ENCODE peak calls at places on chromosome 3, in nine cellular contexts. H, U, Q, J, F, M, R, B and O are unnamed samples.

GRCh38 chr3:43768594-43768993 is 77.9 kb downstream of the ABHD5 start:
- DNase-seq in H (peak; percentile 58), U (peak; percentile 16), Q (no peak), J (no peak), F (peak; percentile 19), M (no peak), R (no peak), B (no peak), O (no peak)

GRCh38 chr3:71251156-71251775 is 332.3 kb downstream of the FOXP1 start:
- DNase-seq in H (peak; percentile 59), U (no peak), Q (no peak), J (no peak), F (no peak), M (no peak), R (no peak), B (no peak), O (no peak)

GRCh38 chr3:18424213-18424861 is 802 bp downstream of the SATB1 start:
- DNase-seq in H (no peak), U (peak; percentile 15), Q (peak; percentile 60), J (peak; percentile 37), F (peak; percentile 8), M (no peak), R (no peak), B (no peak), O (no peak)

GRCh38 chr3:126274735-126275734 is 82.2 kb downstream of the KLF15 start:
- DNase-seq in H (no peak), U (no peak), Q (no peak), J (no peak), F (no peak), M (no peak), R (no peak), B (no peak), O (peak; percentile 19)

GRCh38 chr3:32778389-32778788 is 39.4 kb upstream of the TRIM71 start:
- DNase-seq in H (no peak), U (no peak), Q (no peak), J (no peak), F (no peak), M (no peak), R (no peak), B (no peak), O (no peak)

GRCh38 chr3:169295126-169295525 is 368.4 kb downstream of the MECOM start:
- DNase-seq in H (peak; percentile 71), U (no peak), Q (peak; percentile 32), J (no peak), F (no peak), M (no peak), R (peak; percentile 4), B (peak; percentile 12), O (no peak)

GRCh38 chr3:187678869-187679268 is 8.7 kb upstream of the SST start:
- DNase-seq in H (peak; percentile 42), U (peak; percentile 13), Q (peak; percentile 89), J (peak; percentile 34), F (peak; percentile 17), M (no peak), R (peak; percentile 42), B (peak; percentile 14), O (peak; percentile 70)

GRCh38 chr3:71128951-71129350 is 454.6 kb downstream of the FOXP1 start:
- DNase-seq in H (peak; percentile 89), U (no peak), Q (no peak), J (no peak), F (no peak), M (no peak), R (no peak), B (no peak), O (no peak)

GRCh38 chr3:172159962-172160538 is 120.7 kb downstream of the FNDC3B start:
- DNase-seq in H (no peak), U (no peak), Q (peak; percentile 62), J (no peak), F (peak; percentile 22), M (no peak), R (no peak), B (no peak), O (no peak)

GRCh38 chr3:103796068-103796467 is 1361.3 kb downstream of the ZPLD1 start:
- DNase-seq in H (no peak), U (no peak), Q (no peak), J (no peak), F (no peak), M (no peak), R (no peak), B (no peak), O (no peak)

GRCh38 chr3:196965804-196966173 is 2.8 kb downstream of the PIGZ start:
- DNase-seq in H (no peak), U (no peak), Q (no peak), J (no peak), F (no peak), M (no peak), R (no peak), B (no peak), O (no peak)

GRCh38 chr3:116939091-116939490 is 229.5 kb downstream of the TUSC7 start:
- DNase-seq in H (no peak), U (peak; percentile 48), Q (no peak), J (no peak), F (no peak), M (no peak), R (no peak), B (no peak), O (no peak)

GRCh38 chr3:127449489-127450212 is 140.9 kb downstream of the TPRA1 start:
- DNase-seq in H (no peak), U (no peak), Q (no peak), J (no peak), F (no peak), M (peak; percentile 9), R (no peak), B (no peak), O (no peak)

GRCh38 chr3:73719877-73720276 is 95.1 kb upstream of the PDZRN3 start:
- DNase-seq in H (no peak), U (peak; percentile 54), Q (no peak), J (no peak), F (peak; percentile 33), M (no peak), R (no peak), B (no peak), O (no peak)

GRCh38 chr3:138059261-138059660 is 49.3 kb downstream of the CLDN18 start:
- DNase-seq in H (no peak), U (no peak), Q (no peak), J (no peak), F (no peak), M (no peak), R (no peak), B (no peak), O (peak; percentile 70)

GRCh38 chr3:138051946-138052802 is 42.2 kb downstream of the CLDN18 start:
- DNase-seq in H (peak; percentile 38), U (no peak), Q (peak; percentile 76), J (peak; percentile 34), F (no peak), M (no peak), R (peak; percentile 12), B (peak; percentile 10), O (no peak)

GRCh38 chr3:138049157-138049919 is 39.4 kb downstream of the CLDN18 start:
- DNase-seq in H (no peak), U (no peak), Q (peak; percentile 34), J (no peak), F (no peak), M (no peak), R (no peak), B (no peak), O (peak; percentile 81)

GRCh38 chr3:138057384-138057783 is 47.4 kb downstream of the CLDN18 start:
- DNase-seq in H (no peak), U (no peak), Q (no peak), J (no peak), F (no peak), M (no peak), R (no peak), B (no peak), O (no peak)

DNA sequence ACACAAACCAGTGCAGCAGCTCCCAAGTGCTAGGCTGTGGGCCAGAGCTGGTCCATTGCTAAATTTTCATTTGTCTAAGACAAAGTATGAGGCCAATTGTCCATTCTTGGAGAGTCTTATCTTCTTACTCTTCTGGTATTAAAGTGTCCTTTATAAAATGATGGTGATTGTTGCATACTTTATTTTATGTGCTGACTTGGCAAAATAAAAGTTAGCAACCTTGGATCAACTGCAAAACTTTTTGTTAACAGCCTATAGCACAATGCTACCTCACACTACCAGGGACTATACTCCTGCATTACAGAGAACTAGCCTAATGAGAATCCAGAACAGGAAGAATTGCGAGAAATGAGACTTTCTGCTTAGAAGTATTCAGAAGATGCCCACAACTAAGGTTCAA is 44.1 kb downstream of the CLDN18 start:
- DNase-seq in H (no peak), U (no peak), Q (no peak), J (no peak), F (no peak), M (no peak), R (no peak), B (no peak), O (no peak)
- TF ChIP-seq POLR2AphosphoS5 in H (no peak), U (no peak), Q (no peak), J (no peak), F (no peak), M (no peak), R (no peak), B (no peak), O (no peak)

GRCh38 chr3:123027292-123028232 is at the start of gene SEMA5B:
- DNase-seq in H (peak; percentile 28), U (peak; percentile 9), Q (peak; percentile 92), J (peak; percentile 85), F (no peak), M (no peak), R (no peak), B (peak; percentile 57), O (no peak)
- TF ChIP-seq POLR2AphosphoS5 in H (no peak), U (no peak), Q (peak; percentile 51), J (no peak), F (no peak), M (no peak), R (no peak), B (no peak), O (no peak)

GRCh38 chr3:153495422-153495821 is 333.4 kb downstream of the RAP2B start:
- DNase-seq in H (no peak), U (no peak), Q (no peak), J (no peak), F (no peak), M (no peak), R (no peak), B (no peak), O (no peak)
- TF ChIP-seq POLR2AphosphoS5 in H (no peak), U (no peak), Q (no peak), J (no peak), F (no peak), M (no peak), R (no peak), B (no peak), O (no peak)

DNA sequence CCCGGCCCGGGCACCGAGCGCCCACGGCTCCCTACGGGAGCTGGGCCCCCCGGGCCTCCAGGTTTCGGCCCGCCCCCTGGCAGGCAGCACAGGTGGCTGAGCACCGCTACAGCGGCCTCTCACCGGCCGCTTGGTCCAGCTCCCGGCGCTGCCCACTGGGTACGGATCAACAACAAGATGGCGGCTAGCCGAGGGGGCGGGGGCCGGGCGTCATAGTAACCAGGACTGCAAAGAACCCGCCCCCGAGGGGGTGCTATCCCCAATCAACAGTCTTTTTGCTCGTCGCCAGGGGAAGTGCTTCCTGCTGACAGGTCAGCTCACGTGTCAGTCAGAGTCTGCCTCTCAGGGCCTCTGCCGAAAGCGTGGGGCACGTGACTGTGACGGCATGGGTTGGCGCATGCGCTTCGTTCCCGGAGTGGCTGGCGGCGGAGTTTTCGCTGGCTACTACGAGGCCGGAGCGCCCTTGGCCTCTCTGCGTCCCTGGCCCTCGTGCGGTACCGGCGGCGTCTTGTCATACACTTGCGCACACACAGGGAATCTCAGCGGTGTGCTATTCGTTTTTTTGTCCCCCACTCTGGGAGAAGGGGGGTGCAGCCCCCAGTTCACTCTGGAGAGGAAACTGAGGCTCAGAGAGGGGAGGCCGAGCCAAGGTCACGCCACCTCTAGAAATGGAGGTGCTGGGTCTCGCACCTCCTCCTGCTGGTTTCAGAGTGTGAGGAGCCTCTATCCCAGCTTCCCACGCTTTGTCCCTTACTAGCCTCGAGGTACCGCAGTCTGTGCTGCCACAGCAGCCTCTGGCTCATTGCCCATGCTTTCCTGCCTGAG is at the start of gene IP6K1:
- DNase-seq in H (peak; percentile 100), U (peak; percentile 100), Q (peak; percentile 100), J (peak; percentile 100), F (peak; percentile 100), M (peak; percentile 100), R (peak; percentile 99), B (peak; percentile 97), O (peak; percentile 100)
- TF ChIP-seq POLR2AphosphoS5 in H (peak; percentile 71), U (peak; percentile 67), Q (peak; percentile 95), J (peak; percentile 82), F (peak; percentile 98), M (peak; percentile 90), R (peak; percentile 92), B (peak; percentile 47), O (peak; percentile 96)